ENCODE peak calls at places on chromosomes 1 and 21, in ten cellular contexts. One of them, this sample, is unnamed. For H3K4me1 and H3K9me3, the result is how much of the 10 kb centered on the place peaks cover.

GRCh38 chr1:197862671-197863070 is 39.8 kb upstream of the C1orf53 start:
- DNase-seq in uterus: no peak
- DNase-seq in heart left ventricle: no peak
- DNase-seq in HepG2: no peak
- DNase-seq in body of pancreas: no peak
- DNase-seq in CD8-positive, alpha-beta memory T cell: no peak
- DNase-seq in GM23248: peak
- DNase-seq in A549: no peak
- DNase-seq in Karpas-422: no peak
- DNase-seq in cardiac muscle cell: no peak
- DNase-seq in this sample: no peak

GRCh38 chr1:61391730-61392129 is 309.4 kb downstream of the NFIA start:
- DNase-seq in Karpas-422: no peak
- DNase-seq in cardiac muscle cell: no peak
- DNase-seq in A549: no peak
- DNase-seq in HepG2: no peak
- DNase-seq in uterus: no peak
- DNase-seq in heart left ventricle: no peak
- DNase-seq in CD8-positive, alpha-beta memory T cell: no peak
- DNase-seq in body of pancreas: no peak
- DNase-seq in GM23248: no peak
- DNase-seq in this sample: no peak

GRCh38 chr1:57464756-57465155 is 40.9 kb upstream of the DAB1 start:
- DNase-seq in GM23248: no peak
- DNase-seq in A549: no peak
- DNase-seq in CD8-positive, alpha-beta memory T cell: no peak
- DNase-seq in Karpas-422: no peak
- DNase-seq in uterus: no peak
- DNase-seq in HepG2: peak
- DNase-seq in body of pancreas: no peak
- DNase-seq in cardiac muscle cell: no peak
- DNase-seq in heart left ventricle: no peak
- DNase-seq in this sample: no peak

GRCh38 chr21:46187251-46187650 is 3.0 kb upstream of the SPATC1L start:
- DNase-seq in Karpas-422: no peak
- DNase-seq in uterus: no peak
- DNase-seq in A549: no peak
- DNase-seq in heart left ventricle: no peak
- DNase-seq in body of pancreas: no peak
- DNase-seq in HepG2: no peak
- DNase-seq in GM23248: no peak
- DNase-seq in CD8-positive, alpha-beta memory T cell: no peak
- DNase-seq in cardiac muscle cell: no peak
- DNase-seq in this sample: no peak

GRCh38 chr1:55053265-55053954 is 14.1 kb downstream of the PCSK9 start:
- DNase-seq in GM23248: no peak
- DNase-seq in uterus: no peak
- DNase-seq in A549: no peak
- DNase-seq in heart left ventricle: no peak
- DNase-seq in body of pancreas: no peak
- DNase-seq in CD8-positive, alpha-beta memory T cell: no peak
- DNase-seq in cardiac muscle cell: peak
- DNase-seq in Karpas-422: no peak
- DNase-seq in HepG2: peak
- DNase-seq in this sample: no peak

GRCh38 chr1:245587435-245588105 is 432.8 kb downstream of the KIF26B start:
- DNase-seq in HepG2: no peak
- DNase-seq in GM23248: no peak
- DNase-seq in heart left ventricle: no peak
- DNase-seq in cardiac muscle cell: peak
- DNase-seq in body of pancreas: no peak
- DNase-seq in CD8-positive, alpha-beta memory T cell: no peak
- DNase-seq in Karpas-422: no peak
- DNase-seq in uterus: no peak
- DNase-seq in A549: no peak
- DNase-seq in this sample: no peak

GRCh38 chr21:21897275-21897883 is 899.2 kb downstream of the NCAM2 start:
- DNase-seq in GM23248: peak
- DNase-seq in uterus: no peak
- DNase-seq in Karpas-422: no peak
- DNase-seq in body of pancreas: no peak
- DNase-seq in HepG2: no peak
- DNase-seq in cardiac muscle cell: no peak
- DNase-seq in heart left ventricle: no peak
- DNase-seq in A549: no peak
- DNase-seq in CD8-positive, alpha-beta memory T cell: no peak
- DNase-seq in this sample: no peak

GRCh38 chr1:108611984-108612383 is 48.9 kb downstream of the HENMT1 start:
- DNase-seq in HepG2: no peak
- DNase-seq in cardiac muscle cell: no peak
- DNase-seq in body of pancreas: no peak
- DNase-seq in CD8-positive, alpha-beta memory T cell: no peak
- DNase-seq in A549: no peak
- DNase-seq in GM23248: no peak
- DNase-seq in heart left ventricle: no peak
- DNase-seq in uterus: no peak
- DNase-seq in Karpas-422: no peak
- DNase-seq in this sample: no peak

GRCh38 chr1:209344146-209344545 is 239.4 kb upstream of the CAMK1G start:
- DNase-seq in Karpas-422: no peak
- DNase-seq in heart left ventricle: no peak
- DNase-seq in cardiac muscle cell: no peak
- DNase-seq in HepG2: no peak
- DNase-seq in CD8-positive, alpha-beta memory T cell: no peak
- DNase-seq in A549: no peak
- DNase-seq in body of pancreas: no peak
- DNase-seq in uterus: no peak
- DNase-seq in GM23248: no peak
- DNase-seq in this sample: no peak

GRCh38 chr1:106681939-106682522 is 374.4 kb upstream of the PRMT6 start:
- DNase-seq in CD8-positive, alpha-beta memory T cell: no peak
- DNase-seq in HepG2: no peak
- DNase-seq in Karpas-422: no peak
- DNase-seq in heart left ventricle: no peak
- DNase-seq in uterus: no peak
- DNase-seq in GM23248: no peak
- DNase-seq in body of pancreas: no peak
- DNase-seq in cardiac muscle cell: no peak
- DNase-seq in A549: no peak
- DNase-seq in this sample: no peak

GRCh38 chr1:46983416-46983815 is 40.1 kb upstream of the CYP4X1 start:
- DNase-seq in body of pancreas: no peak
- DNase-seq in CD8-positive, alpha-beta memory T cell: no peak
- DNase-seq in uterus: no peak
- DNase-seq in cardiac muscle cell: no peak
- DNase-seq in Karpas-422: no peak
- DNase-seq in A549: no peak
- DNase-seq in HepG2: no peak
- DNase-seq in GM23248: no peak
- DNase-seq in heart left ventricle: no peak
- DNase-seq in this sample: no peak

GRCh38 chr1:155113450-155113985 is 14.2 kb upstream of the EFNA1 start:
- DNase-seq in CD8-positive, alpha-beta memory T cell: no peak
- DNase-seq in uterus: no peak
- DNase-seq in GM23248: no peak
- DNase-seq in cardiac muscle cell: no peak
- DNase-seq in Karpas-422: no peak
- DNase-seq in heart left ventricle: no peak
- DNase-seq in body of pancreas: no peak
- DNase-seq in A549: no peak
- DNase-seq in HepG2: no peak
- DNase-seq in this sample: no peak

DNA sequence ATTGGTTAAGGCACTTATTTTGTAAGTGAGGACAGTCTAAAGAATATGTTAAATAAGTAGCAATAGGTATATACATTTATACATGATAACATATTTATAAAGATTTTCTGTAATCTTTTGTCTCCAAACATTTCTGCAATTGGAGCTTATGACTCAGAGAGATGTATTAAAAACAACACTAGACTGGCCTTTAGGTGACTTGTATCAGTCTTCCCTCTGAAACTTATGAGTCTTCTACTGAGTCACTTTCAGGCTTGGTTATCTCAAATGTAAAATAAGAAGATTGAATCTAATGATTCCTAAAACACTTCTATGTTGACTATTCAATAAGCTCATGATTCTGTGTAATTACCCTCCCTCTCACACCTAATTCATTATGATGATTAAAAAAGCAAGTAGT is 672.6 kb upstream of the NEGR1 start:
- DNase-seq in cardiac muscle cell: no peak
- DNase-seq in A549: no peak
- DNase-seq in CD8-positive, alpha-beta memory T cell: no peak
- DNase-seq in uterus: no peak
- DNase-seq in GM23248: no peak
- DNase-seq in Karpas-422: no peak
- DNase-seq in HepG2: no peak
- DNase-seq in body of pancreas: no peak
- DNase-seq in heart left ventricle: no peak
- DNase-seq in this sample: no peak
- H3K4me1 ChIP-seq in cardiac muscle cell: under half
- H3K4me1 ChIP-seq in A549: under half
- H3K4me1 ChIP-seq in CD8-positive, alpha-beta memory T cell: under half
- H3K4me1 ChIP-seq in uterus: under half
- H3K4me1 ChIP-seq in GM23248: under half
- H3K4me1 ChIP-seq in Karpas-422: under half
- H3K4me1 ChIP-seq in HepG2: under half
- H3K4me1 ChIP-seq in body of pancreas: under half
- H3K4me1 ChIP-seq in heart left ventricle: under half
- H3K4me1 ChIP-seq in this sample: under half

GRCh38 chr21:44522753-44523204 is 17.2 kb downstream of the KRTAP10-1 start:
- DNase-seq in Karpas-422: no peak
- DNase-seq in HepG2: no peak
- DNase-seq in CD8-positive, alpha-beta memory T cell: no peak
- DNase-seq in cardiac muscle cell: no peak
- DNase-seq in body of pancreas: no peak
- DNase-seq in heart left ventricle: no peak
- DNase-seq in A549: no peak
- DNase-seq in GM23248: no peak
- DNase-seq in uterus: no peak
- DNase-seq in this sample: no peak
- H3K9me3 ChIP-seq in Karpas-422: under half
- H3K9me3 ChIP-seq in HepG2: under half
- H3K9me3 ChIP-seq in CD8-positive, alpha-beta memory T cell: under half
- H3K9me3 ChIP-seq in cardiac muscle cell: under half
- H3K9me3 ChIP-seq in body of pancreas: under half
- H3K9me3 ChIP-seq in heart left ventricle: under half
- H3K9me3 ChIP-seq in A549: under half
- H3K9me3 ChIP-seq in GM23248: under half
- H3K9me3 ChIP-seq in uterus: under half
- H3K9me3 ChIP-seq in this sample: under half

GRCh38 chr21:43609501-43610340 is 49.6 kb downstream of the HSF2BP start:
- DNase-seq in CD8-positive, alpha-beta memory T cell: no peak
- DNase-seq in GM23248: no peak
- DNase-seq in HepG2: peak
- DNase-seq in body of pancreas: peak
- DNase-seq in uterus: peak
- DNase-seq in Karpas-422: no peak
- DNase-seq in A549: no peak
- DNase-seq in cardiac muscle cell: peak
- DNase-seq in heart left ventricle: peak
- DNase-seq in this sample: peak

GRCh38 chr21:43608664-43609063 is 50.6 kb downstream of the HSF2BP start:
- DNase-seq in body of pancreas: no peak
- DNase-seq in A549: no peak
- DNase-seq in GM23248: no peak
- DNase-seq in HepG2: no peak
- DNase-seq in heart left ventricle: no peak
- DNase-seq in cardiac muscle cell: no peak
- DNase-seq in uterus: no peak
- DNase-seq in Karpas-422: no peak
- DNase-seq in CD8-positive, alpha-beta memory T cell: no peak
- DNase-seq in this sample: no peak

GRCh38 chr21:43611598-43612369 is 47.5 kb downstream of the HSF2BP start:
- DNase-seq in heart left ventricle: peak
- DNase-seq in A549: peak
- DNase-seq in cardiac muscle cell: peak
- DNase-seq in CD8-positive, alpha-beta memory T cell: no peak
- DNase-seq in Karpas-422: peak
- DNase-seq in GM23248: peak
- DNase-seq in body of pancreas: peak
- DNase-seq in HepG2: peak
- DNase-seq in uterus: peak
- DNase-seq in this sample: peak

GRCh38 chr21:43618940-43619339 is 40.3 kb downstream of the HSF2BP start:
- DNase-seq in CD8-positive, alpha-beta memory T cell: no peak
- DNase-seq in uterus: no peak
- DNase-seq in A549: no peak
- DNase-seq in cardiac muscle cell: no peak
- DNase-seq in heart left ventricle: no peak
- DNase-seq in GM23248: no peak
- DNase-seq in body of pancreas: no peak
- DNase-seq in Karpas-422: no peak
- DNase-seq in HepG2: no peak
- DNase-seq in this sample: peak

DNA sequence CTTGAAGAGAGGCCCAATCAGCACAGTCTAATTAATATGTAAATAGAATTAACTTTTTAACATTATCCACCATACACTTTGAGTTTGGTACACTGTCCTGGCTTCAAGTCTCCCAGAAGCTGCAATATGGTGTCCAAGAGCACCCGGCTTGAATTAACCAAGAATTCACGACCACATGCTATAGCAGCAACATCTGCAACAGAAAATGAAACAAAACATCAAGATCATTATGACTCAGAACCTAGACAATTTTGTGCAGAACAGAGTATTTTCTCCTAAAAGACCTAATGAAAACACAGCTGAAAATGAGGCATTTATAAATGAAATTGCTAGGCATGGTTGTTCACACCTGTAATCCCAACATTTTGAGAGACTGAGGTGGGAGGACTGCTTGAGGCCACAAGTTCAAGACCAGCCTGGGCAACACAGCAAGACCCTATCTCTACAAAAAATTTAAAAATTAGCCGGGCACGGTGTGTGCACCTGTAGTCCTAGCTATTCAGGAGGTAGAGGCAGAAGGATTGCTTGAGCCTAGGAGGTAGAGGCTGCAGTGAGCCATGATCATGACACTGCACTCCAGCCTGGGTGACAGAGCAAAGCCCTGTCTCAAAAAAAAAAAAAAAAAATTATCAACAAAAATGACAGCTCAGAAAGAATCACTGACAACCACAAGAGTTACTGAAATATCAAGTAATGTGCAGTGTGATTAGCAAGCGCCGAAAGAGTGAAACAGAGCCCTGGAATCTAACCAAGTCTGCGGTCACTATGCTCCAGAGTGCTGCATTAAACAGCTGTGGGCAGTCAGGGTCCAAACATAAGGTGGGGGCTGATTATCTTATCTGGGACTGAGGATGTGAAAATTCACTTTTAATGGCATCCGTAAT is 45.3 kb downstream of the HSF2BP start:
- DNase-seq in Karpas-422: no peak
- DNase-seq in uterus: no peak
- DNase-seq in cardiac muscle cell: peak
- DNase-seq in heart left ventricle: no peak
- DNase-seq in body of pancreas: no peak
- DNase-seq in HepG2: no peak
- DNase-seq in CD8-positive, alpha-beta memory T cell: no peak
- DNase-seq in GM23248: no peak
- DNase-seq in A549: no peak
- DNase-seq in this sample: no peak
- H3K4me1 ChIP-seq in Karpas-422: under half
- H3K4me1 ChIP-seq in uterus: under half
- H3K4me1 ChIP-seq in cardiac muscle cell: under half
- H3K4me1 ChIP-seq in heart left ventricle: under half
- H3K4me1 ChIP-seq in body of pancreas: under half
- H3K4me1 ChIP-seq in HepG2: under half
- H3K4me1 ChIP-seq in CD8-positive, alpha-beta memory T cell: under half
- H3K4me1 ChIP-seq in GM23248: under half
- H3K4me1 ChIP-seq in A549: under half
- H3K4me1 ChIP-seq in this sample: under half

GRCh38 chr1:174324493-174324892 is 123.3 kb upstream of the GPR52 start:
- DNase-seq in cardiac muscle cell: no peak
- DNase-seq in CD8-positive, alpha-beta memory T cell: no peak
- DNase-seq in GM23248: no peak
- DNase-seq in Karpas-422: no peak
- DNase-seq in uterus: no peak
- DNase-seq in heart left ventricle: no peak
- DNase-seq in A549: no peak
- DNase-seq in body of pancreas: no peak
- DNase-seq in HepG2: no peak
- DNase-seq in this sample: no peak
- H3K9me3 ChIP-seq in cardiac muscle cell: under half
- H3K9me3 ChIP-seq in CD8-positive, alpha-beta memory T cell: under half
- H3K9me3 ChIP-seq in GM23248: under half
- H3K9me3 ChIP-seq in Karpas-422: under half
- H3K9me3 ChIP-seq in uterus: under half
- H3K9me3 ChIP-seq in heart left ventricle: half or more
- H3K9me3 ChIP-seq in A549: under half
- H3K9me3 ChIP-seq in body of pancreas: under half
- H3K9me3 ChIP-seq in HepG2: under half
- H3K9me3 ChIP-seq in this sample: half or more

This sample was measured in mucosa of descending colon.